ENCODE peak calls at places on chromosomes 5 and 9, in four cellular contexts. Y is HEK293T; I is naive thymus-derived CD4-positive, alpha-beta T cell; W is effector CD4-positive, alpha-beta T cell. F is an unnamed sample.

GRCh38 chr5:76690704-76691469 is 25.0 kb upstream of the F2R start:
- DNase-seq in Y (no peak), I (no peak), W (no peak), F (no peak)

GRCh38 chr5:137733922-137734695 is 1.8 kb downstream of the KLHL3 start:
- DNase-seq in Y (no peak), I (no peak), W (no peak), F (no peak)

GRCh38 chr9:96486351-96487029 is 36.5 kb downstream of the HABP4 start:
- DNase-seq in Y (no peak), I (no peak), W (no peak), F (no peak)

GRCh38 chr5:150350524-150351344 is 6.8 kb upstream of the TCOF1 start:
- DNase-seq in Y (peak), I (peak), W (peak), F (peak)

GRCh38 chr5:133205204-133205603 is 153.4 kb downstream of the HSPA4 start:
- DNase-seq in Y (no peak), I (no peak), W (no peak), F (no peak)

GRCh38 chr5:116605310-116606070 is 30.9 kb upstream of the SEMA6A start:
- DNase-seq in Y (no peak), I (no peak), W (no peak), F (no peak)

GRCh38 chr9:75616841-75617566 is 273.5 kb upstream of the PCSK5 start:
- DNase-seq in Y (no peak), I (no peak), W (no peak), F (no peak)

GRCh38 chr9:16290169-16290568 is 580.3 kb downstream of the BNC2 start:
- DNase-seq in Y (no peak), I (no peak), W (no peak), F (no peak)

F was measured in erythroblast.